ENCODE peak calls at places on chromosomes 13 and 19, in nine cellular contexts. D, V, S, X, Z, Q, F, Y and E are unnamed samples.

GRCh38 chr19:4581381-4582111 is 22.1 kb upstream of the SEMA6B start:
- DNase-seq in D (peak; percentile 74), V (no peak), S (no peak), X (no peak), Z (no peak), Q (peak; percentile 31), F (no peak), Y (peak; percentile 94), E (no peak)

GRCh38 chr13:92317066-92317465 is 909.5 kb upstream of the GPC6 start:
- DNase-seq in D (no peak), V (peak; percentile 15), S (peak; percentile 24), X (no peak), Z (peak; percentile 3), Q (peak; percentile 83), F (no peak), Y (no peak), E (peak; percentile 45)

GRCh38 chr19:30587869-30588268 is 215.7 kb downstream of the ZNF536 start:
- DNase-seq in D (no peak), V (no peak), S (no peak), X (no peak), Z (no peak), Q (no peak), F (no peak), Y (no peak), E (no peak)

GRCh38 chr13:39616087-39616694 is 13.2 kb upstream of the LHFPL6 start:
- DNase-seq in D (no peak), V (peak; percentile 76), S (peak; percentile 68), X (peak; percentile 70), Z (peak; percentile 54), Q (peak; percentile 47), F (no peak), Y (peak; percentile 51), E (peak; percentile 75)

GRCh38 chr13:43154083-43154739 is 130.8 kb downstream of the DNAJC15 start:
- DNase-seq in D (no peak), V (peak; percentile 28), S (no peak), X (no peak), Z (no peak), Q (peak; percentile 60), F (no peak), Y (no peak), E (no peak)

GRCh38 chr19:31340059-31341025 is 8.9 kb downstream of the TSHZ3 start:
- DNase-seq in D (no peak), V (peak; percentile 87), S (peak; percentile 62), X (no peak), Z (no peak), Q (peak; percentile 89), F (no peak), Y (no peak), E (peak; percentile 94)

GRCh38 chr13:42363941-42364612 is 92.1 kb downstream of the AKAP11 start:
- DNase-seq in D (no peak), V (peak; percentile 12), S (peak; percentile 17), X (no peak), Z (peak; percentile 10), Q (peak; percentile 13), F (no peak), Y (no peak), E (peak; percentile 57)

GRCh38 chr13:96749825-96750224 is 244.5 kb downstream of the OXGR1 start:
- DNase-seq in D (no peak), V (no peak), S (no peak), X (no peak), Z (no peak), Q (no peak), F (no peak), Y (no peak), E (no peak)

GRCh38 chr19:16714702-16715294 is 4.8 kb upstream of the NWD1 start:
- DNase-seq in D (no peak), V (peak; percentile 41), S (peak; percentile 24), X (peak; percentile 8), Z (peak; percentile 52), Q (peak; percentile 16), F (no peak), Y (peak; percentile 78), E (peak; percentile 42)

GRCh38 chr13:104571161-104571889 is 1505.1 kb upstream of the SLC10A2 start:
- DNase-seq in D (no peak), V (peak; percentile 56), S (peak; percentile 82), X (peak; percentile 78), Z (peak; percentile 42), Q (peak; percentile 96), F (no peak), Y (no peak), E (peak; percentile 75)

GRCh38 chr19:38977445-38978314 is 2.1 kb upstream of the FBXO17 start:
- DNase-seq in D (no peak), V (no peak), S (peak; percentile 50), X (no peak), Z (peak; percentile 33), Q (peak; percentile 57), F (no peak), Y (no peak), E (no peak)

GRCh38 chr19:17966497-17967257 is at the start of gene KCNN1:
- DNase-seq in D (no peak), V (no peak), S (no peak), X (no peak), Z (no peak), Q (no peak), F (no peak), Y (peak; percentile 99), E (no peak)

GRCh38 chr19:1205114-1206062 is at the start of gene STK11:
- DNase-seq in D (peak; percentile 100), V (peak; percentile 98), S (peak; percentile 94), X (peak; percentile 99), Z (peak; percentile 95), Q (peak; percentile 96), F (peak; percentile 94), Y (peak; percentile 98), E (peak; percentile 93)
- H3K4me3 ChIP-seq in D (peak within 1 kb of the TSS; percentile 81), V (peak within 1 kb of the TSS; percentile 80), S (peak within 1 kb of the TSS; percentile 71), X (peak within 1 kb of the TSS; percentile 78), Z (peak within 1 kb of the TSS; percentile 97), Q (peak within 1 kb of the TSS; percentile 85), F (peak within 1 kb of the TSS; percentile 67), Y (peak within 1 kb of the TSS; percentile 83), E (peak within 1 kb of the TSS; percentile 77)

DNA sequence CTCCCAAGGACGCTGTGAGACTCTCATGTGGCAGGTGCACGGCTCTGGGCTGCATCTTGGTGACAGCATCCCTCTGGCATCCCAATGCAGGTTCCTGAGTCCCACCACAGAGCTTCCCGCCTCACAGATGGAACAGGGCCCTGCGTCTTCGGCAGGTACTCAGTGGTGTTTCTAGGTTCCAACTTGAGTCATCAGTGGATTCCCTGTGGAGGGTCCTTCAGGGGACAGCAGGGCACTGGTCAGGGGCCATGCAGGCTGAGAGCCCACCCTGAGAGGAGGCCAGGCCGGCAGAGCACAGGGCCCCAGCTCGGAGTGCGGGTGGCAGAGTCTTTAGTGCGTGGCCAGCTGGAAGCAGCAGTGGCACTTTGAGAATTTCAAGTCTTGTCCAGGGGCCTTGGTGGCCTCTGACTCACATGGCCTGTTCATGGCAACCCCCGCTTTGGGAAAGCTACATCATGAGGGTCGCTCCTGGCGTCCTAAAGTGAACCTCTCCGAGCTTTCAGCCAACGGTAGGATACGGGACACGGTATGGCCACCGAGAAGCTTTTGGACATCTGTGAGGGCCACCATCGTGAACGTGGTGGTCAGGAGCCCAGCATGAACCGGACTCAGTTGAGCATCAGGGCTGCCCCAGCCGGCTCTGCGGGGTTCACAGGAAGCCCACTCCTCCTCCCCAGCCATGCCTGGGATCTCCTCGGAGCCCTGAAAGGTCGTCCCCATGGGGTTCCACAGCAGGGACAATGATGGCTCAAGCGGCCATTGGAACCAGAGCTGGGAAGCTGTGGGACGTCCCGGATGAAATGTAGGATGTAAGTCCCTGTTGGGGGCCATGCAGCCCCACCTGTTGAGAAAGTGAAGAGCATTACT is 72.0 kb upstream of the MCF2L start:
- DNase-seq in D (peak; percentile 57), V (no peak), S (no peak), X (no peak), Z (no peak), Q (no peak), F (no peak), Y (no peak), E (no peak)
- TF ChIP-seq CTCF in D (no peak), V (no peak), S (no peak), X (no peak), Z (no peak), Q (no peak), F (no peak), Y (no peak), E (no peak)

GRCh38 chr19:7349961-7350711 is 1.4 kb downstream of the ARHGEF18 start:
- DNase-seq in D (peak; percentile 72), V (no peak), S (no peak), X (no peak), Z (no peak), Q (no peak), F (no peak), Y (no peak), E (no peak)

GRCh38 chr19:7346488-7346971 is 2.2 kb upstream of the ARHGEF18 start:
- DNase-seq in D (no peak), V (no peak), S (no peak), X (no peak), Z (no peak), Q (no peak), F (no peak), Y (no peak), E (no peak)

GRCh38 chr19:7348587-7349230 is at the start of gene ARHGEF18:
- DNase-seq in D (peak; percentile 75), V (no peak), S (no peak), X (no peak), Z (no peak), Q (no peak), F (no peak), Y (no peak), E (no peak)

GRCh38 chr19:7351861-7352260 is 3.1 kb downstream of the ARHGEF18 start:
- DNase-seq in D (no peak), V (no peak), S (no peak), X (no peak), Z (no peak), Q (no peak), F (no peak), Y (no peak), E (no peak)

DNA sequence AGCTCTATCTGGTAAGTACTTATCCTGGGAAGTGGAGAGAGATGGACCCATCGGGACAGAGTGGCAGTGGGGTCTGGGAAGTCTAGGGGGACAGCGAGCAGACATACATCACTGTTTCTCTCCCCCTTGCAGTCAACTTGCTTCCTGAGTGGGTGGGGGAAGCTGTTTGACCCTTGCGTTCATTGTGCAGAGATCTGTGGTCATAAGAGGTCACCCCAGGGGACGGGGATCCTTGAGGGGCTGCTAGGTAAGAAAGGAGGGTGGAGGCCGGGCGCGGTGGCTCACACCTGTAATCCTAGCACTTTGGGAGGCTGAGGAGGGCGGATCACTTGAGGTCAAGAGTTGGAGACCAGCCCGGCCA is 474 bp downstream of the ARHGEF18 start:
- DNase-seq in D (no peak), V (no peak), S (no peak), X (no peak), Z (no peak), Q (no peak), F (no peak), Y (no peak), E (no peak)
- H3K4me3 ChIP-seq in D (no peak overlapping the region), V (no peak overlapping the region), S (no peak overlapping the region), X (no peak overlapping the region), Z (no peak overlapping the region), Q (no peak overlapping the region), F (peak overlapping the region; percentile 7), Y (no peak overlapping the region), E (no peak overlapping the region)

DNA sequence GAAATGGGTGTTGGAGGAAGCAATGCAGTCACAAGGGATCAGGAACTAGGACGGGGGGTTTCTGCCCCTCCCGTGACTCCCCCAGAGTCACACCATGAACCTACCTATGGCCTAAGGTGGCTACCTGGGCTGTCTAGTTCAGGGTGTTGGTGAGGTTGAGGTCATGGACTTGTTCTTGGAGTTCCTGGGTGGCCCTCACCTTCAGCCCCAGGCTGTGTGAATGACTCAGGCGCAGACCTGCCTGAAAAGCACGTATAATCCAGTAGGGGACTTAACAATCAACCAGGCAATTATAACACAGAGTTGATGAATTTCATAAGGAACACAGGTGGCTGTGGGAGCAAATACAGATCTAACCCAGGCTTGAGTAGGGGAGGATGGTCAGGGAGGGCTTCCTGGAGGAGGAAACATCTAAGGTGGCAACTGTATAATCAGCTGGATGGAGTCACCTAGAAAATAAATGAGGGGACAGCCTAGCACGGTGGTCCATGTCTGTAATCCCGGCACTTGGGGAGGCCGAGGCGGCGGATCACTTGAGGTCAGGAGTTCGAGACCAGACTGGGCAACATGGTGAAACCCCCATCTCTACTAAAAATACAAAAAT is 25.6 kb upstream of the ADGRE1 start:
- DNase-seq in D (no peak), V (no peak), S (no peak), X (no peak), Z (no peak), Q (no peak), F (no peak), Y (no peak), E (no peak)
- TF ChIP-seq CTCF in D (no peak), V (no peak), S (no peak), X (no peak), Z (no peak), Q (no peak), F (peak; percentile 10), Y (no peak), E (no peak)